ENCODE peak calls at places on chromosome 4, in five cellular contexts. O is RPMI7951, R is astrocyte of the cerebellum, U is skeletal muscle cell, J is activated T-cell treated with anti-CD3 and anti-CD28 coated beads for 1 hour. D is an unnamed sample.

GRCh38 chr4:3628868-3629175 is 96.6 kb upstream of the LRPAP1 start:
- DNase-seq in O (no peak), R (no peak), U (no peak), J (no peak), D (no peak)

GRCh38 chr4:183722738-183723560 is 63.9 kb downstream of the TRAPPC11 start:
- DNase-seq in O (peak), R (no peak), U (no peak), J (peak), D (peak)

GRCh38 chr4:20251061-20251795 is 477 bp upstream of the SLIT2 start:
- DNase-seq in O (peak), R (no peak), U (no peak), J (no peak), D (no peak)

GRCh38 chr4:100849319-100849718 is 331.5 kb upstream of the EMCN start:
- DNase-seq in O (no peak), R (no peak), U (no peak), J (no peak), D (no peak)

GRCh38 chr4:122450847-122451246 is 5.7 kb downstream of the IL2 start:
- DNase-seq in O (peak), R (no peak), U (no peak), J (no peak), D (peak)

GRCh38 chr4:41835321-41835995 is 86.9 kb upstream of the PHOX2B start:
- DNase-seq in O (no peak), R (no peak), U (no peak), J (no peak), D (no peak)

GRCh38 chr4:36326610-36327009 is 45.2 kb downstream of the DTHD1 start:
- DNase-seq in O (no peak), R (no peak), U (no peak), J (no peak), D (no peak)

GRCh38 chr4:7798215-7798995 is 141.3 kb downstream of the AFAP1 start:
- DNase-seq in O (peak), R (no peak), U (no peak), J (no peak), D (no peak)

GRCh38 chr4:5050520-5050955 is 742 bp upstream of the STK32B start:
- DNase-seq in O (peak), R (peak), U (peak), J (no peak), D (peak)

GRCh38 chr4:70737409-70737808 is 15.6 kb downstream of the RUFY3 start:
- DNase-seq in O (no peak), R (no peak), U (no peak), J (no peak), D (no peak)

GRCh38 chr4:151471728-151472127 is 62.8 kb downstream of the FHIP1A start:
- DNase-seq in O (no peak), R (no peak), U (no peak), J (no peak), D (no peak)

GRCh38 chr4:14130551-14130950 is 503.0 kb upstream of the BOD1L1 start:
- DNase-seq in O (no peak), R (no peak), U (no peak), J (no peak), D (no peak)

GRCh38 chr4:472881-473574 is 25.9 kb downstream of the ZNF721 start:
- DNase-seq in O (peak), R (no peak), U (no peak), J (no peak), D (no peak)

GRCh38 chr4:40924096-40924792 is 174.5 kb downstream of the NSUN7 start:
- DNase-seq in O (peak), R (peak), U (no peak), J (peak), D (peak)

GRCh38 chr4:87093443-87094123 is 126.8 kb downstream of the KLHL8 start:
- DNase-seq in O (peak), R (peak), U (no peak), J (peak), D (peak)

GRCh38 chr4:22463179-22463578 is 52.7 kb downstream of the ADGRA3 start:
- DNase-seq in O (no peak), R (no peak), U (no peak), J (no peak), D (no peak)

GRCh38 chr4:89556596-89557305 is 249.2 kb upstream of the GPRIN3 start:
- DNase-seq in O (peak), R (no peak), U (no peak), J (no peak), D (no peak)

GRCh38 chr4:184893836-184894571 is 68.2 kb upstream of the ACSL1 start:
- DNase-seq in O (no peak), R (no peak), U (no peak), J (no peak), D (no peak)

GRCh38 chr4:173146456-173146855 is 22.2 kb upstream of the GALNT7 start:
- DNase-seq in O (no peak), R (no peak), U (no peak), J (no peak), D (no peak)

GRCh38 chr4:7655267-7655548 is 220.5 kb upstream of the PSAPL1 start:
- DNase-seq in O (no peak), R (no peak), U (no peak), J (no peak), D (no peak)